ENCODE peak calls at places on chromosomes 4 and X, in four cellular contexts. One of them, this sample, is unnamed. For H3K27me3 and H3K36me3, the result is how much of the 10 kb centered on the place peaks cover.

GRCh38 chrX:27439771-27440170 is 23.4 kb downstream of the PPP4R3C start:
- DNase-seq in keratinocyte: no peak
- DNase-seq in IMR-90: no peak
- DNase-seq in ovary: no peak
- DNase-seq in this sample: no peak

GRCh38 chr4:145602129-145602760 is 16.9 kb upstream of the MMAA start:
- DNase-seq in IMR-90: peak
- DNase-seq in keratinocyte: no peak
- DNase-seq in ovary: no peak
- DNase-seq in this sample: no peak

GRCh38 chr4:122783301-122784215 is 43.1 kb upstream of the FGF2 start:
- DNase-seq in IMR-90: peak
- DNase-seq in ovary: no peak
- DNase-seq in keratinocyte: peak
- DNase-seq in this sample: peak

GRCh38 chrX:38879631-38880220 is 78.5 kb downstream of the MID1IP1 start:
- DNase-seq in IMR-90: no peak
- DNase-seq in ovary: no peak
- DNase-seq in keratinocyte: peak
- DNase-seq in this sample: no peak

GRCh38 chr4:70630162-70630561 is 1.6 kb downstream of the ENAM start:
- DNase-seq in ovary: no peak
- DNase-seq in keratinocyte: no peak
- DNase-seq in IMR-90: peak
- DNase-seq in this sample: no peak

GRCh38 chr4:165709973-165710526 is 163.0 kb upstream of the TLL1 start:
- DNase-seq in ovary: no peak
- DNase-seq in IMR-90: no peak
- DNase-seq in keratinocyte: no peak
- DNase-seq in this sample: no peak

GRCh38 chr4:169164669-169165415 is 105.9 kb downstream of the SH3RF1 start:
- DNase-seq in IMR-90: peak
- DNase-seq in ovary: no peak
- DNase-seq in keratinocyte: no peak
- DNase-seq in this sample: no peak

GRCh38 chr4:4779486-4779885 is 80.0 kb upstream of the MSX1 start:
- DNase-seq in ovary: no peak
- DNase-seq in IMR-90: no peak
- DNase-seq in keratinocyte: no peak
- DNase-seq in this sample: no peak

GRCh38 chr4:76980280-76980679 is 30.7 kb downstream of the SEPTIN11 start:
- DNase-seq in IMR-90: no peak
- DNase-seq in keratinocyte: no peak
- DNase-seq in ovary: no peak
- DNase-seq in this sample: no peak

GRCh38 chrX:100674705-100675104 is 30.7 kb downstream of the SRPX2 start:
- DNase-seq in keratinocyte: no peak
- DNase-seq in IMR-90: no peak
- DNase-seq in ovary: no peak
- DNase-seq in this sample: no peak

GRCh38 chr4:74365761-74366160 is 816 bp downstream of the EREG start:
- DNase-seq in ovary: no peak
- DNase-seq in IMR-90: no peak
- DNase-seq in keratinocyte: no peak
- DNase-seq in this sample: peak

GRCh38 chr4:153844144-153844543 is 55.3 kb upstream of the SFRP2 start:
- DNase-seq in keratinocyte: no peak
- DNase-seq in IMR-90: no peak
- DNase-seq in ovary: no peak
- DNase-seq in this sample: no peak

GRCh38 chrX:136822337-136823095 is 41.8 kb upstream of the ARHGEF6 start:
- DNase-seq in keratinocyte: no peak
- DNase-seq in IMR-90: no peak
- DNase-seq in ovary: no peak
- DNase-seq in this sample: no peak
- H3K27me3 ChIP-seq in keratinocyte: under half
- H3K27me3 ChIP-seq in IMR-90: under half
- H3K27me3 ChIP-seq in ovary: under half
- H3K27me3 ChIP-seq in this sample: under half

GRCh38 chrX:53195401-53195800 is 29.6 kb downstream of the KDM5C start:
- DNase-seq in ovary: no peak
- DNase-seq in IMR-90: no peak
- DNase-seq in keratinocyte: no peak
- DNase-seq in this sample: no peak
- H3K36me3 ChIP-seq in ovary: under half
- H3K36me3 ChIP-seq in IMR-90: half or more
- H3K36me3 ChIP-seq in keratinocyte: half or more
- H3K36me3 ChIP-seq in this sample: half or more

DNA sequence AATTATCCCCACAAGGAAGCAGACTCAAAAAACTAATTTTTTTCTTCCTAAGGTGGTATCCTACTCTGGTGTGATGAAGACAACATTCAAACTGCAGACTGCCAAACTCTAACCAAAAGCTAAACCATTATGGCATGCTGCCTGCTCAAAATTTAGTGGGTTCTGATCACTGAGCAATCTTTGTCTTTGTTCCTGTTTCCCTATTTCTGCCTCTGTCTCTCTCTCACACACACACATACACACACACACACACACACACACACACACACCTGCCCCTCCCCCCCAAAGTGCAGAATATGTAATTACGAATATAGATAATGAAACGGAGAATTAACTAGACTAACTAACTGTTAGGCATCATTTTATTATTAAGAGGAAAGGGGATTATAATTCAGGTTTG is 1278.6 kb downstream of the PCDH7 start:
- DNase-seq in ovary: no peak
- DNase-seq in IMR-90: no peak
- DNase-seq in keratinocyte: no peak
- DNase-seq in this sample: no peak
- H3K27me3 ChIP-seq in ovary: under half
- H3K27me3 ChIP-seq in IMR-90: under half
- H3K27me3 ChIP-seq in keratinocyte: under half
- H3K27me3 ChIP-seq in this sample: under half

GRCh38 chr4:125849869-125850268 is 535.1 kb downstream of the FAT4 start:
- DNase-seq in keratinocyte: no peak
- DNase-seq in IMR-90: peak
- DNase-seq in ovary: no peak
- DNase-seq in this sample: no peak
- H3K36me3 ChIP-seq in keratinocyte: under half
- H3K36me3 ChIP-seq in IMR-90: under half
- H3K36me3 ChIP-seq in ovary: under half
- H3K36me3 ChIP-seq in this sample: under half

DNA sequence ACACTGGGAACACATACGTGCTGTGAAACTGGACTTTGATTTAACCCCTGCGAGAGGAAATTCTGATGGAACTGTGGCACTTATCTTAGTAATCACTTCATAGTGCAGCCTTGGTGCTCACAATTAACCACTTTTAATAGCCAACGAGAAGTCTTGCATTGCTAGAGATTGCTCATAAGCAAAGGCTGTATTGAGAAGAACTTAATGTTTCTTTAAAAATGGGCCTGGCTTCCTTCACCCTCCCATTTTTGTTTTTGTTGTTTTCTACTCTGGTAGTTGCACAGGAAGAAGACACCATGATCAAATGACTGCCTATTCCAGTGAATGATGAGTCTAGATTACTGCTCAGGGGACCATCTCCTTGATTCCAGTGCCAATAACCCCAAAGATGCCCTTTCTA is 52.5 kb upstream of the NKAP start:
- DNase-seq in ovary: no peak
- DNase-seq in IMR-90: no peak
- DNase-seq in keratinocyte: no peak
- DNase-seq in this sample: no peak
- H3K27me3 ChIP-seq in ovary: under half
- H3K27me3 ChIP-seq in IMR-90: under half
- H3K27me3 ChIP-seq in keratinocyte: half or more
- H3K27me3 ChIP-seq in this sample: under half

DNA sequence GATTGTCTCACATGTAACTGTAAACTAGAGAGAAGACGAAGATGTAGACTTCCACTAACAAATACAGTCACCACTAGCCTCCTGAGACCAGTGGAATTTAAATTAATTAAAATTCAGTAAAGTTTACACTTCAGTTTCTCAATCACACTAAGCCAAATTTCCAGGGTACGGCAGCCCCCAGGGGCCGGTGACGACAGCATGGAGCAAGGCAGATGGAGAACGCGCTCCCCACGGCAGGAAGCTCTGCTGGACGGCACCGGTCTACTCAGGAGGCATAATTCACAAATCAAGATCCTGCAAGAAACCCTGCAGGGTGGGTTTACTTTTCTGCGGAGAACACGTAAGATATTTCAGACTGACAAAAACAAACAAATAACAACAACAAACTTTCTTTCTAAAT is 80.7 kb downstream of the FAT1 start:
- DNase-seq in keratinocyte: no peak
- DNase-seq in IMR-90: no peak
- DNase-seq in ovary: no peak
- DNase-seq in this sample: no peak
- H3K36me3 ChIP-seq in keratinocyte: under half
- H3K36me3 ChIP-seq in IMR-90: under half
- H3K36me3 ChIP-seq in ovary: under half
- H3K36me3 ChIP-seq in this sample: under half

This sample was measured in thyroid gland.